ENCODE peak calls at places on chromosome 13, in seven cellular contexts. X, S, V, C, H, Z and E are unnamed samples. For H3K4me1 and H3K36me3, the result is how much of the 10 kb centered on the place peaks cover.

GRCh38 chr13:93875527-93875926 is 604.0 kb downstream of the DCT start:
- DNase-seq in X (no peak), S (no peak), V (no peak), C (no peak), H (no peak), Z (no peak), E (no peak)

GRCh38 chr13:107846642-107847041 is 368.7 kb downstream of the LIG4 start:
- DNase-seq in X (no peak), S (peak), V (no peak), C (no peak), H (no peak), Z (no peak), E (no peak)

GRCh38 chr13:66660013-66660804 is 569.9 kb downstream of the PCDH9 start:
- DNase-seq in X (no peak), S (no peak), V (no peak), C (no peak), H (no peak), Z (no peak), E (no peak)

GRCh38 chr13:84654654-84655244 is 772.5 kb upstream of the SLITRK1 start:
- DNase-seq in X (peak), S (no peak), V (no peak), C (no peak), H (no peak), Z (no peak), E (peak)

GRCh38 chr13:85108356-85108755 is 690.9 kb downstream of the SLITRK6 start:
- DNase-seq in X (no peak), S (no peak), V (no peak), C (no peak), H (no peak), Z (no peak), E (no peak)

GRCh38 chr13:24271611-24272451 is 37.5 kb upstream of the C1QTNF9 start:
- DNase-seq in X (no peak), S (peak), V (no peak), C (peak), H (peak), Z (no peak), E (no peak)

GRCh38 chr13:70613295-70613694 is 505.0 kb upstream of the KLHL1 start:
- DNase-seq in X (no peak), S (peak), V (no peak), C (no peak), H (no peak), Z (no peak), E (no peak)

GRCh38 chr13:59452189-59452588 is 711.5 kb downstream of the DIAPH3 start:
- DNase-seq in X (no peak), S (no peak), V (no peak), C (no peak), H (no peak), Z (no peak), E (no peak)

GRCh38 chr13:26220575-26220974 is 1.5 kb downstream of the RNF6 start:
- DNase-seq in X (no peak), S (no peak), V (no peak), C (no peak), H (no peak), Z (no peak), E (no peak)

GRCh38 chr13:99968521-99969367 is 2.8 kb downstream of the ZIC5 start:
- DNase-seq in X (no peak), S (peak), V (peak), C (no peak), H (no peak), Z (no peak), E (no peak)

GRCh38 chr13:60090579-60090978 is 73.1 kb downstream of the DIAPH3 start:
- DNase-seq in X (no peak), S (no peak), V (no peak), C (no peak), H (no peak), Z (no peak), E (no peak)

GRCh38 chr13:60759499-60759898 is 362.5 kb downstream of the TDRD3 start:
- DNase-seq in X (no peak), S (peak), V (no peak), C (peak), H (no peak), Z (no peak), E (no peak)

GRCh38 chr13:59931621-59932020 is 232.1 kb downstream of the DIAPH3 start:
- DNase-seq in X (no peak), S (no peak), V (no peak), C (no peak), H (no peak), Z (no peak), E (no peak)

GRCh38 chr13:91609353-91609752 is 210.9 kb downstream of the GPC5 start:
- DNase-seq in X (no peak), S (peak), V (no peak), C (no peak), H (no peak), Z (no peak), E (no peak)

GRCh38 chr13:67416047-67416925 is 186.2 kb upstream of the PCDH9 start:
- DNase-seq in X (peak), S (peak), V (no peak), C (peak), H (no peak), Z (no peak), E (peak)

GRCh38 chr13:26037302-26037701 is 14.5 kb downstream of the SHISA2 start:
- DNase-seq in X (peak), S (no peak), V (peak), C (no peak), H (no peak), Z (peak), E (peak)

GRCh38 chr13:27442071-27442647 is 8.2 kb downstream of the MTIF3 start:
- DNase-seq in X (no peak), S (no peak), V (no peak), C (no peak), H (no peak), Z (no peak), E (no peak)

GRCh38 chr13:63628310-63628709 is 2212.7 kb upstream of the PCDH20 start:
- DNase-seq in X (no peak), S (no peak), V (no peak), C (no peak), H (no peak), Z (no peak), E (no peak)

GRCh38 chr13:94548382-94549240 is 47.3 kb downstream of the TGDS start:
- DNase-seq in X (no peak), S (peak), V (no peak), C (peak), H (peak), Z (peak), E (peak)

GRCh38 chr13:88627071-88627470 is 955.9 kb downstream of the SLITRK5 start:
- DNase-seq in X (no peak), S (no peak), V (no peak), C (no peak), H (no peak), Z (no peak), E (no peak)

GRCh38 chr13:74026753-74027152 is 107.5 kb downstream of the KLF12 start:
- DNase-seq in X (peak), S (no peak), V (no peak), C (no peak), H (peak), Z (no peak), E (peak)

GRCh38 chr13:26529441-26529840 is 28.0 kb upstream of the WASF3 start:
- DNase-seq in X (peak), S (no peak), V (peak), C (peak), H (no peak), Z (no peak), E (peak)

GRCh38 chr13:96816261-96816660 is 178.0 kb downstream of the OXGR1 start:
- DNase-seq in X (no peak), S (no peak), V (no peak), C (no peak), H (no peak), Z (no peak), E (no peak)

GRCh38 chr13:52454825-52455676 is at the start of gene CKAP2:
- DNase-seq in X (peak), S (peak), V (peak), C (peak), H (peak), Z (peak), E (peak)

GRCh38 chr13:94233401-94233800 is 246.1 kb downstream of the DCT start:
- DNase-seq in X (no peak), S (no peak), V (no peak), C (no peak), H (no peak), Z (no peak), E (no peak)

GRCh38 chr13:103788061-103788652 is 721.9 kb upstream of the SLC10A2 start:
- DNase-seq in X (no peak), S (no peak), V (no peak), C (no peak), H (no peak), Z (no peak), E (no peak)

GRCh38 chr13:50359779-50360178 is 344.5 kb downstream of the KCNRG start:
- DNase-seq in X (no peak), S (no peak), V (no peak), C (no peak), H (no peak), Z (no peak), E (no peak)

GRCh38 chr13:25630327-25630726 is 258.6 kb downstream of the ATP8A2 start:
- DNase-seq in X (no peak), S (no peak), V (no peak), C (no peak), H (no peak), Z (no peak), E (no peak)

GRCh38 chr13:23323946-23324709 is 109.4 kb downstream of the SACS start:
- DNase-seq in X (no peak), S (no peak), V (no peak), C (no peak), H (no peak), Z (no peak), E (no peak)

GRCh38 chr13:101019126-101019525 is 344.5 kb upstream of the TMTC4 start:
- DNase-seq in X (no peak), S (no peak), V (no peak), C (no peak), H (no peak), Z (no peak), E (no peak)

GRCh38 chr13:21965095-21965494 is 294.2 kb downstream of the FGF9 start:
- DNase-seq in X (no peak), S (no peak), V (no peak), C (no peak), H (no peak), Z (no peak), E (no peak)

GRCh38 chr13:21075303-21076264 is 14.2 kb upstream of the LATS2 start:
- DNase-seq in X (peak), S (peak), V (no peak), C (no peak), H (no peak), Z (no peak), E (no peak)

GRCh38 chr13:20528451-20528850 is 2.8 kb upstream of the CRYL1 start:
- DNase-seq in X (no peak), S (no peak), V (no peak), C (no peak), H (peak), Z (no peak), E (no peak)

GRCh38 chr13:80363890-80364503 is 23.1 kb upstream of the SPRY2 start:
- DNase-seq in X (no peak), S (peak), V (no peak), C (peak), H (no peak), Z (no peak), E (no peak)

GRCh38 chr13:101523732-101524131 is 71.3 kb downstream of the ITGBL1 start:
- DNase-seq in X (no peak), S (no peak), V (no peak), C (no peak), H (no peak), Z (no peak), E (no peak)

GRCh38 chr13:49935171-49936084 is 712 bp downstream of the SPRYD7 start:
- DNase-seq in X (no peak), S (no peak), V (peak), C (peak), H (no peak), Z (peak), E (no peak)

DNA sequence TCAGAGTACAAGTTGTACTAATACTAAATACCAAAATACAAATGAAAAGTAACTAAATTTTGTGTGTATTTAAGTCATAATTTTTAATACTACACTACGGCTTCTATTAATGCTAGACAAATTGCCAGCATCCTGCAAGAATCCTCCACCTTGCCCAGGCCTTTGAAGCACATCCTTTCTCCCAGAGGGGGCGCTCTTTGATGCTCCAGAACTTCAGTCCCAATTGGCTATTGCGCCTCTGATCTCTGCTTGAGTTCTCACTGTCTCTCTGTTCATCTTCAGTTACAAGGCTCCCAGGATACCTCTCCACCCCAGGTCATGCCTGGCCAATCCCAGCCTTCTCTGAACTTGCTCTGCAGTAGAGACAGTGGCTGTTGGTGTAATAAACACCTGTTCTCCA is 141.0 kb downstream of the DCLK1 start:
- DNase-seq in X (peak), S (no peak), V (no peak), C (no peak), H (no peak), Z (no peak), E (no peak)
- TF ChIP-seq YY1 in X (no peak), S (no peak), V (no peak), C (no peak), H (no peak), Z (no peak), E (no peak)

DNA sequence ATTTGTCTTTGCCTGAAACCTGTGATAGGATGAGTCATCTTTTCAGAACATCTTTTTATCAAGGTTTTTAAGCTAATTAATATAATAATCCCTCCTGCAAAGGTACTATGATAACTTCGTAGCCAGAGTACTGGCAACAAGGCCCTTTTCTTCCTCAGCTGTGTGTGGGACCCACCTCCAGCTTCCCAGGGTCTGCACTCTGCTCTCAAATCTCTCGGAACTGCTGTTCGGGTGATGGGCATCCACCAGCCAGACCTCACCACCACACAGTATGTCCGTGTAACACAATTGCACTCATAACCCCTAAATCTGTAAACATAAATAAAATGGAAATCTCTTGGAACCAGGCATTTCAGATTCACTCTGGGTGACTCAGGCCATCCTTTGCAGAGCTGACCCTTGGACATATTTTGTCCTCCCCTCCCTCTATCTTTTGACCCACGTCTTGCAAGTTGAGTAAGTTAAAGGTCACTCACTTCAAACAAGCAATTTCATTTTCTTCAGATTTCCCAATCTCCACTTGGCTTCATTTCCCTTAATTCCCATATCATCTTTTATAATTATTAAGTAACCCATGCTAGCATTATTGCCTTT is 29.5 kb downstream of the COL4A1 start:
- DNase-seq in X (no peak), S (no peak), V (no peak), C (no peak), H (no peak), Z (no peak), E (no peak)
- H3K4me1 ChIP-seq in X (under half), S (under half), V (under half), C (under half), H (under half), Z (under half), E (under half)

GRCh38 chr13:112516218-112516617 is 71.7 kb downstream of the TUBGCP3 start:
- DNase-seq in X (peak), S (no peak), V (no peak), C (no peak), H (no peak), Z (no peak), E (no peak)

GRCh38 chr13:112510002-112510780 is 77.8 kb downstream of the TUBGCP3 start:
- DNase-seq in X (peak), S (peak), V (peak), C (peak), H (no peak), Z (peak), E (peak)

GRCh38 chr13:112509190-112509589 is 78.8 kb downstream of the TUBGCP3 start:
- DNase-seq in X (no peak), S (no peak), V (no peak), C (no peak), H (no peak), Z (no peak), E (no peak)

GRCh38 chr13:112513761-112514160 is 74.2 kb downstream of the TUBGCP3 start:
- DNase-seq in X (no peak), S (no peak), V (no peak), C (no peak), H (no peak), Z (no peak), E (no peak)

GRCh38 chr13:112510987-112511715 is 76.8 kb downstream of the TUBGCP3 start:
- DNase-seq in X (no peak), S (no peak), V (no peak), C (no peak), H (no peak), Z (no peak), E (no peak)
- H3K36me3 ChIP-seq in X (under half), S (under half), V (half or more), C (under half), H (under half), Z (under half), E (under half)

GRCh38 chr13:42574435-42575311 is 721 bp downstream of the TNFSF11 start:
- DNase-seq in X (no peak), S (peak), V (no peak), C (no peak), H (no peak), Z (no peak), E (no peak)
- TF ChIP-seq YY1 in X (no peak), S (no peak), V (no peak), C (no peak), H (peak), Z (no peak), E (no peak)

DNA sequence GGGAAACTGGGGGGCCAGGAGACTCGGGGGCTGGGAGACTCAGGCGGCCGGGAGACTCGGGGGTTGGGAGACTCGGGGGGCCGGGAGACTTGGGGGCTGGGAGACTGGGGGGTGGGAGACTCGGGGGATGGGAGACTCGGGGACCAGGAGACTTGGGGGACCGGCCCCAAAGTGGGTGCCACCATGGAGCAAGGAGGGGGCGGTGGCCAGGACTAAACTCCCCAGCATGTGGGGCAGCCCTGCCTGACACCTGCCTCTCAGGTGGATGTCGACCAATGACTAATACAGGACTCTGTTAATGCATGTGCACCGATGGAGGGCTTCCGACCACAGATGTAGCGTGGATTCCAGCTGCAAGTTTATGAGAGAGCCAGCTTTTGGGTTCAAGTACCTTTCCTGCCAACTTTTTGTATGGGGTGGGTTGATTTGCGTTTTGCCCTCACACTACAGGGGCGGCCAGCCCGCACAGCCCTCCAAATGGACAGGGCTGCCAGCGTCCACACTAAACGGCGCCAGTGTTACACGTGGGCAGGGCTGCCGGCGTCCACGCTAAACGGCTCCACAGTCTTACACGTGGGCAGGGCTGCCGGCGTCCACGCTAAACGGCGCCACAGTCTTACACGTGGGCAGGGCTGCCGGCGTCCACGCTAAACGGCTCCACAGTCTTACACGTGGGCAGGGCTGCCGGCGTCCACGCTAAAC is 62.2 kb downstream of the RASA3 start:
- DNase-seq in X (no peak), S (no peak), V (no peak), C (no peak), H (no peak), Z (no peak), E (no peak)
- H3K4me1 ChIP-seq in X (under half), S (under half), V (under half), C (under half), H (under half), Z (under half), E (under half)

GRCh38 chr13:65387743-65388347 is 1842.3 kb downstream of the PCDH9 start:
- DNase-seq in X (no peak), S (no peak), V (no peak), C (no peak), H (no peak), Z (no peak), E (no peak)
- H3K36me3 ChIP-seq in X (under half), S (under half), V (under half), C (under half), H (under half), Z (under half), E (under half)

GRCh38 chr13:30305456-30305855 is 1.9 kb downstream of the KATNAL1 start:
- DNase-seq in X (no peak), S (no peak), V (no peak), C (no peak), H (no peak), Z (no peak), E (no peak)

GRCh38 chr13:30307194-30307965 is at the start of gene KATNAL1:
- DNase-seq in X (peak), S (peak), V (peak), C (peak), H (no peak), Z (no peak), E (peak)

GRCh38 chr13:30307966-30308290 is 577 bp upstream of the KATNAL1 start:
- DNase-seq in X (no peak), S (no peak), V (no peak), C (no peak), H (no peak), Z (no peak), E (no peak)

GRCh38 chr13:30308548-30308947 is 1.2 kb upstream of the KATNAL1 start:
- DNase-seq in X (no peak), S (no peak), V (peak), C (no peak), H (no peak), Z (no peak), E (no peak)

DNA sequence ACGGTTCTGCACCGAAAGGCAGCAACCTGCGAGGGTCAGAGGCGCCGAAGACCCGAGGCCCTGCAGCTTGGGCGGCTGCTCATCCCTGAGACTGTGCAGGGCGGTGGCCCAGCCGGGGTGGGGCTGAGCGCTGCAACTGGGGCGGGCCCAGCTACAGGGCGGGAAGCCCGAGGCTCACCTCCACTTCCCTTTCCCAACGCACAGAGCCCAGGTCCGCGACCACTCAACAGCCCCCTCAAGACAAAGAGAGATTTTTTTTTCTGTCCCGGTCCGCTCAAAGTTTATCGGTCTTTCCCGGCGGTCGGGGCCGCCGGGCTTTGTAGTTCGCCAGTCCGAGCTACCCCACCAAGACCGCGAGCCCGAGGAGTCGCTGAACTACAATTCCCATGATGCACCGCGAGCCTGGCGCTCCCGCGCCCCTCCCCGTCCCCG is 573 bp downstream of the KATNAL1 start:
- DNase-seq in X (peak), S (peak), V (peak), C (peak), H (peak), Z (peak), E (peak)
- TF ChIP-seq YY1 in X (no peak), S (no peak), V (no peak), C (no peak), H (no peak), Z (no peak), E (no peak)